ENCODE peak calls at places on chromosomes 13 and 19, in ten cellular contexts. P, W, O, S, R, I, F, G, L and Z are unnamed samples. For H3K9me3, the result is how much of the 10 kb centered on the place peaks cover.

GRCh38 chr13:50309200-50309848 is 294.1 kb downstream of the KCNRG start:
- DNase-seq in S (no peak), W (no peak), L (no peak), F (no peak), O (no peak), R (no peak), I (no peak), G (peak), P (no peak), Z (no peak)

GRCh38 chr13:83941669-83942335 is 59.5 kb upstream of the SLITRK1 start:
- DNase-seq in G (no peak), S (no peak), O (no peak), R (no peak), P (no peak), F (no peak), L (no peak), I (no peak), W (no peak), Z (no peak)

GRCh38 chr19:45296365-45296764 is 26.3 kb downstream of the CKM start:
- DNase-seq in L (no peak), R (no peak), P (no peak), S (no peak), W (no peak), G (no peak), I (no peak), O (no peak), F (no peak), Z (no peak)

GRCh38 chr13:93814658-93815057 is 588.1 kb downstream of the GPC6 start:
- DNase-seq in P (no peak), L (no peak), S (peak), O (no peak), F (no peak), W (peak), R (no peak), G (no peak), I (no peak), Z (no peak)

GRCh38 chr13:113205428-113205931 is 3.0 kb downstream of the PCID2 start:
- DNase-seq in P (no peak), L (no peak), I (no peak), O (no peak), F (no peak), W (no peak), G (peak), R (no peak), S (no peak), Z (no peak)

GRCh38 chr13:51728972-51729371 is 75.0 kb downstream of the DHRS12 start:
- DNase-seq in W (no peak), O (no peak), F (no peak), L (no peak), G (peak), R (no peak), P (no peak), S (no peak), I (no peak), Z (no peak)

GRCh38 chr19:27971071-27971470 is 1241.9 kb downstream of the UQCRFS1 start:
- DNase-seq in L (peak), O (no peak), G (peak), P (no peak), W (no peak), S (no peak), R (no peak), I (no peak), F (no peak), Z (no peak)

GRCh38 chr13:85970727-85971126 is 171.5 kb upstream of the SLITRK6 start:
- DNase-seq in W (no peak), R (no peak), L (no peak), S (no peak), G (peak), I (no peak), F (no peak), O (no peak), P (no peak), Z (no peak)

GRCh38 chr13:106522112-106522511 is 13.3 kb downstream of the EFNB2 start:
- DNase-seq in P (no peak), G (no peak), F (no peak), I (no peak), O (no peak), W (no peak), R (no peak), S (no peak), L (no peak), Z (no peak)

GRCh38 chr19:15469513-15470297 is 5.4 kb upstream of the RASAL3 start:
- DNase-seq in W (peak), I (no peak), L (no peak), S (no peak), G (peak), O (no peak), F (peak), P (no peak), R (no peak), Z (no peak)

DNA sequence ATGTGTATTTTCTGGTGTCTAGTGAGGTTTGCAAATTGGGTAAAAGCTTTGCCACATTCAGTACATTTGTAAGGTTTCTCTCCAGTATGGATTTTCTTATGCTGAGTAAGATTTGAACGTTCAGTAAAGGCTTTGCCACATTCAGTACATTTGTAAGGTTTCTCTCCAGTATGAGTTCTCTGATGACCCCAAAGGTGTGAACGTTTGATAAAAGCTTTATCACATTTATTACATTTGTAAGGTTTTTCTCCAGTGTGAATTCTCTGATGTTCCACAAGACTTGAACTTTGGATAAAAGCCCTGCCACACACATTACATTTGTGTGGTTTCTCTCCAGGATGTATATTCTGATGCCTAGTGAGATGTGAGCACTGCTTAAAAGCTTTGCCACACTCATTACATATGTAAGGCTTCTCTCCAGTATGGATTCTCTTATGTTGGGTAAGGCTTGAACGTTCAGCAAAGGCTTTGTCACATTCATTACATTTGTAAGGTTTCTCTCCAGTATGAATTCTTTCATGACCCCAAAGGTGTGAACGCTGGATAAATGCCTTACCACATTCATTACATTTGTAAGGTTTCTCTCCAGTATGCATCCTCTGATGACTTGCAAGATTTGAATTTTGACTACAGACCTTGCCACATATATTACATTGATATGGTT is 17.4 kb downstream of the ZNF677 start:
- DNase-seq in S (no peak), R (no peak), F (no peak), I (no peak), W (no peak), L (no peak), O (no peak), G (no peak), P (no peak), Z (no peak)
- H3K9me3 ChIP-seq in S (under half), R (half or more), F (half or more), I (half or more), W (under half), L (half or more), O (half or more), G (under half), P (half or more), Z (half or more)

GRCh38 chr19:14114854-14115253 is 2.7 kb downstream of the PRKACA start:
- DNase-seq in S (peak), P (peak), G (peak), R (peak), O (peak), F (peak), W (peak), I (peak), L (no peak), Z (peak)

GRCh38 chr19:14112809-14113385 is 4.7 kb downstream of the PRKACA start:
- DNase-seq in L (no peak), R (no peak), S (no peak), I (peak), O (peak), G (peak), P (peak), W (no peak), F (peak), Z (no peak)

GRCh38 chr19:14112051-14112808 is 5.3 kb downstream of the PRKACA start:
- DNase-seq in R (peak), O (peak), L (no peak), S (no peak), W (no peak), G (peak), I (no peak), P (no peak), F (peak), Z (no peak)

GRCh38 chr19:14114439-14114838 is 3.1 kb downstream of the PRKACA start:
- DNase-seq in O (no peak), W (no peak), S (no peak), F (no peak), G (no peak), R (no peak), P (no peak), I (no peak), L (no peak), Z (no peak)

DNA sequence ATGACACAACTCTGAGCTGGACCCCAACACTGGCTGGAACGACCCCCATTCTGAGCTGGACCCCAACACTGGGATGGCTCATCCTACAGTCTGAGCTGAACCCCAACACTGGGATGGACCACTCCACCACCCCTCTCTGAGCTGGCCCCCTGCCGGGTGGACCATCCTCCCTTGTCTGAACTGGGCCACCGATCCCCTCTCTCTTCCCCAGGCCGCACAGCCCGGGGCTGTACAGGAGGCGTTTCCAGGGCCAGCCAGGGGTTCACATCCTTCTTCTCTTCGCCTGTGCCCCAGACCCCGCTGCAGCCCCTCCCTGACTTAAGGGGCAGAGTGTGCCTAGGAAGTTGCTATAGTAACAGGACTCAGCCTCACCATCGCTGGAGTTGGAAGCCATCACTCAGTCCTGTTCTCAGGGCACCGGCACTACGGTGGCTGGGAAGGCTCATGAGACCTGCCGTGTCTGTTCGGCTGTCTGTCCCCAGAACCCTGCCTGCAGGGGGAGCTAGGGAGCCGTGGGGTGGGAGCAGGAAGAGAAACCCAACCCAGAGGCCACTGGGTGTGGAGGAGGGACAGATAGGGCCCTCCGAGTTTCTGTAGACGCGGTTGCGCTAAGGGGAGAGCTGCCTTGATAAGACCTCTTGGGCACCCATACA is 3.7 kb downstream of the PRKACA start:
- DNase-seq in W (no peak), R (no peak), G (no peak), P (no peak), I (no peak), L (peak), O (peak), S (no peak), F (peak), Z (peak)
- TF ChIP-seq CTCF in W (peak), R (peak), G (peak), P (no peak), I (no peak), L (peak), O (no peak), S (peak), F (peak), Z (peak)

GRCh38 chr19:40013991-40014390 is 17.1 kb downstream of the ZNF546 start:
- DNase-seq in R (no peak), G (no peak), W (no peak), O (no peak), I (no peak), F (no peak), P (no peak), L (no peak), S (no peak), Z (no peak)
- H3K9me3 ChIP-seq in R (half or more), G (under half), W (under half), O (half or more), I (half or more), F (half or more), P (under half), L (under half), S (under half), Z (half or more)

DNA sequence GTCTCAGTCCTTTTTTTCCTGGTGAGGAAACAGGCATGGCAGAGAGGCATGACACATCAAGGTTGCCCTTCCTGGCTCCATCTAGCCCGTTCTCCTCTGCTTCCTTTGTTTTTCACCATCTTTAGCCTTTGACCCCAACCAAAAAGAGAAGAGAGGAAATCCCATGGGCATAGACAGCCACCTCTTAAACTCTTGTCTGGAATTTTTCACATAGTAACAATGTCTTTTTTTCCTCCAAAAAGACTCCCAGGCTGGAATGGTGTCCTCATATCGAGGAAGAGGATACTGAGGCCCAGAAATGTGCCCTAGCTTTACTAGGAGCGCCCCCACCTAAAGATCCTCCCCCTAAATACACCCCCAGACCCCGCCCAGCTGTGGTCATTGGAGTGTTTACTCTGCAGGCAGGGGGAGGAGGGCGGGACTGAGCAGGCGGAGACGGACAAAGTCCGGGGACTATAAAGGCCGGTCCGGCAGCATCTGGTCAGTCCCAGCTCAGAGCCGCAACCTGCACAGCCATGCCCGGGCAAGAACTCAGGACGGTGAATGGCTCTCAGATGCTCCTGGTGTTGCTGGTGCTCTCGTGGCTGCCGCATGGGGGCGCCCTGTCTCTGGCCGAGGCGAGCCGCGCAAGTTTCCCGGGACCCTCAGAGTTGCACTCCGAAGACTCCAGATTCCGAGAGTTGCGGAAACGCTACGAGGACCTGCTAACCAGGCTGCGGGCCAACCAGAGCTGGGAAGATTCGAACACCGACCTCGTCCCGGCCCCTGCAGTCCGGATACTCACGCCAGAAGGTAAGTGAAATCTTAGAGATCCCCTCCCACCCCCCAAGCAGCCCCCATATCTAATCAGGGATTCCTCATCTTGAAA is at the start of gene GDF15:
- DNase-seq in P (peak), W (peak), L (peak), R (peak), O (peak), F (peak), S (peak), I (peak), G (peak), Z (peak)
- TF ChIP-seq CTCF in P (peak), W (peak), L (peak), R (peak), O (peak), F (peak), S (peak), I (peak), G (peak), Z (peak)